ENCODE peak calls at places on chromosomes 13 and 19, in five cellular contexts. One of them, this sample, is unnamed.

GRCh38 chr13:109285586-109285985 is 500.8 kb downstream of the IRS2 start:
- DNase-seq in breast epithelium: no peak
- DNase-seq in SK-N-SH: no peak
- DNase-seq in K562: no peak
- DNase-seq in HCT116: no peak
- DNase-seq in this sample: no peak

GRCh38 chr13:39038569-39038898 is 278 bp downstream of the NHLRC3 start:
- DNase-seq in breast epithelium: no peak
- DNase-seq in K562: no peak
- DNase-seq in SK-N-SH: no peak
- DNase-seq in HCT116: no peak
- DNase-seq in this sample: no peak

GRCh38 chr13:54574791-54575190 is 1546.2 kb downstream of the OLFM4 start:
- DNase-seq in breast epithelium: no peak
- DNase-seq in SK-N-SH: no peak
- DNase-seq in K562: no peak
- DNase-seq in HCT116: no peak
- DNase-seq in this sample: no peak

GRCh38 chr13:25422153-25422552 is 50.4 kb downstream of the ATP8A2 start:
- DNase-seq in K562: no peak
- DNase-seq in HCT116: no peak
- DNase-seq in breast epithelium: no peak
- DNase-seq in SK-N-SH: no peak
- DNase-seq in this sample: no peak

GRCh38 chr13:55160911-55161310 is 1979.8 kb upstream of the PRR20A start:
- DNase-seq in breast epithelium: no peak
- DNase-seq in K562: no peak
- DNase-seq in SK-N-SH: no peak
- DNase-seq in HCT116: no peak
- DNase-seq in this sample: no peak

GRCh38 chr13:67383358-67383757 is 153.2 kb upstream of the PCDH9 start:
- DNase-seq in HCT116: no peak
- DNase-seq in SK-N-SH: no peak
- DNase-seq in breast epithelium: no peak
- DNase-seq in K562: no peak
- DNase-seq in this sample: no peak

GRCh38 chr19:46886546-46887239 is 25.9 kb downstream of the ARHGAP35 start:
- DNase-seq in K562: no peak
- DNase-seq in breast epithelium: no peak
- DNase-seq in SK-N-SH: no peak
- DNase-seq in HCT116: no peak
- DNase-seq in this sample: no peak

GRCh38 chr19:18452386-18452785 is 14.5 kb upstream of the ISYNA1 start:
- DNase-seq in SK-N-SH: no peak
- DNase-seq in HCT116: no peak
- DNase-seq in breast epithelium: no peak
- DNase-seq in K562: no peak
- DNase-seq in this sample: no peak

GRCh38 chr13:76223565-76223964 is 587.4 kb downstream of the LMO7 start:
- DNase-seq in breast epithelium: no peak
- DNase-seq in SK-N-SH: no peak
- DNase-seq in K562: no peak
- DNase-seq in HCT116: no peak
- DNase-seq in this sample: peak; percentile 18

GRCh38 chr13:101681834-101682233 is 229.4 kb downstream of the ITGBL1 start:
- DNase-seq in K562: no peak
- DNase-seq in HCT116: no peak
- DNase-seq in SK-N-SH: no peak
- DNase-seq in breast epithelium: no peak
- DNase-seq in this sample: no peak

GRCh38 chr19:39481229-39481545 is 549 bp downstream of the TIMM50 start:
- DNase-seq in SK-N-SH: no peak
- DNase-seq in K562: no peak
- DNase-seq in breast epithelium: no peak
- DNase-seq in HCT116: no peak
- DNase-seq in this sample: peak; percentile 17

GRCh38 chr19:35260694-35261304 is 8.0 kb upstream of the USF2 start:
- DNase-seq in breast epithelium: no peak
- DNase-seq in K562: no peak
- DNase-seq in HCT116: no peak
- DNase-seq in SK-N-SH: no peak
- DNase-seq in this sample: no peak

GRCh38 chr13:61095885-61096284 is 319.8 kb downstream of the PCDH20 start:
- DNase-seq in SK-N-SH: no peak
- DNase-seq in breast epithelium: no peak
- DNase-seq in K562: no peak
- DNase-seq in HCT116: no peak
- DNase-seq in this sample: no peak

GRCh38 chr13:89783221-89783755 is 1564.2 kb upstream of the MIR17HG start:
- DNase-seq in K562: no peak
- DNase-seq in SK-N-SH: no peak
- DNase-seq in breast epithelium: no peak
- DNase-seq in HCT116: no peak
- DNase-seq in this sample: no peak

GRCh38 chr13:93180376-93180966 is 46.1 kb upstream of the GPC6 start:
- DNase-seq in breast epithelium: no peak
- DNase-seq in K562: no peak
- DNase-seq in HCT116: no peak
- DNase-seq in SK-N-SH: no peak
- DNase-seq in this sample: no peak

GRCh38 chr19:48826606-48827020 is 9.7 kb downstream of the HSD17B14 start:
- DNase-seq in SK-N-SH: no peak
- DNase-seq in HCT116: no peak
- DNase-seq in breast epithelium: no peak
- DNase-seq in K562: no peak
- DNase-seq in this sample: peak; percentile 81

GRCh38 chr13:99072356-99072755 is 94.5 kb upstream of the DOCK9 start:
- DNase-seq in breast epithelium: no peak
- DNase-seq in SK-N-SH: no peak
- DNase-seq in K562: no peak
- DNase-seq in HCT116: no peak
- DNase-seq in this sample: no peak

GRCh38 chr19:2050349-2050990 is 574 bp downstream of the MKNK2 start:
- DNase-seq in SK-N-SH: peak; percentile 59
- DNase-seq in HCT116: no peak
- DNase-seq in breast epithelium: no peak
- DNase-seq in K562: peak; percentile 79
- DNase-seq in this sample: no peak

GRCh38 chr19:2049741-2050348 is 1.2 kb downstream of the MKNK2 start:
- DNase-seq in SK-N-SH: peak; percentile 71
- DNase-seq in K562: peak; percentile 59
- DNase-seq in HCT116: no peak
- DNase-seq in breast epithelium: peak; percentile 88
- DNase-seq in this sample: peak; percentile 69

GRCh38 chr19:2051771-2052704 is 994 bp upstream of the MKNK2 start:
- DNase-seq in breast epithelium: no peak
- DNase-seq in SK-N-SH: no peak
- DNase-seq in K562: no peak
- DNase-seq in HCT116: no peak
- DNase-seq in this sample: no peak

GRCh38 chr19:2048959-2049740 is 1.9 kb downstream of the MKNK2 start:
- DNase-seq in HCT116: no peak
- DNase-seq in K562: no peak
- DNase-seq in breast epithelium: no peak
- DNase-seq in SK-N-SH: no peak
- DNase-seq in this sample: no peak

DNA sequence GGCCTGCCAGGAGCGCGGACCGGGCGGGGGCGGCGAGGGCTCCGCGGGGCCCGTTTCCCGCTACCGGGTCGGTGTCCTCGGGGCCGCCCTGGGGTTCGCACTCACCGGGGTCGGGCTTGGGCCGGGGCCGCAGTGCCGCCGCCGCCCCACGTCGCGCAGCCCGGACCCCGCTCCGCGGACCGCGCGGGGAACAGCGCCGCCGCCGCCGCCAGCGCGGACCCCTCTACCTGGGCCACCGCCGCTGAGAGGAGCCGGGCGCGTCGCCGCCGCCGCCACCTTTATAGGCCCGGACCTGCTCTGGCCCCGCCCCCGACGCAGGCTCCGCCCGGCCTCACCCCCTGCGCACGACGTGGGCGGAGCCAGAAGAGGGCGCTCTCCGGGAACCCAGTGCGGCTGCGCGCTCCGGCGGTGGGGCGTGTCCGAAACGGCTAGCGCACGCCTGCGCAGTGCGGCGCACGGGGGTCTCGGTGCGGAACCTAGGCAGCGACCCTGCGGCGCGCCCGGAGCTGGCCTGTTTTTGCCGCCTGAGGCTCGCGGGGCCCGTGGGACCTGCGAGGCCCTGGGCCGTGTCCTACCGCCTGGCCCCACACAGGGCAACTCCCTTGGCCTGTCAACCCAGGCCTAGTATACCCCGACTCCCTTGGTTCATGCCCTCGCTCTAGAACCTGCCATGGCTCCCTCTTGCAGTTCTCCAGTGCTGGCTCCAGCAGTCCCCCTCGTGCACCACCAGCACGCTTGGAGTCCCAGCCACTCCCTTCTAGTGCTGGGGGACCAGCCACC is at the start of gene MKNK2:
- DNase-seq in K562: peak; percentile 91
- DNase-seq in HCT116: no peak
- DNase-seq in breast epithelium: peak; percentile 94
- DNase-seq in SK-N-SH: peak; percentile 99
- DNase-seq in this sample: peak; percentile 92
- H3K4me1 ChIP-seq in K562: peaks cover 78% of the 10 kb centered on the region
- H3K4me1 ChIP-seq in HCT116: peaks cover 89% of the 10 kb centered on the region
- H3K4me1 ChIP-seq in breast epithelium: peaks cover 49% of the 10 kb centered on the region
- H3K4me1 ChIP-seq in SK-N-SH: peaks cover 57% of the 10 kb centered on the region
- H3K4me1 ChIP-seq in this sample: no peaks in the 10 kb centered on the region

GRCh38 chr19:17358395-17358794 is 18.7 kb downstream of the PLVAP start:
- DNase-seq in SK-N-SH: no peak
- DNase-seq in K562: no peak
- DNase-seq in breast epithelium: no peak
- DNase-seq in HCT116: peak; percentile 37
- DNase-seq in this sample: no peak
- TF ChIP-seq POLR2AphosphoS5 in SK-N-SH: no peak
- TF ChIP-seq POLR2AphosphoS5 in K562: no peak
- TF ChIP-seq POLR2AphosphoS5 in breast epithelium: no peak
- TF ChIP-seq POLR2AphosphoS5 in HCT116: no peak
- TF ChIP-seq POLR2AphosphoS5 in this sample: no peak

GRCh38 chr19:3038214-3038613 is 9.1 kb upstream of the TLE2 start:
- DNase-seq in HCT116: no peak
- DNase-seq in breast epithelium: no peak
- DNase-seq in K562: no peak
- DNase-seq in SK-N-SH: no peak
- DNase-seq in this sample: no peak

GRCh38 chr19:3034194-3034844 is 5.2 kb upstream of the TLE2 start:
- DNase-seq in SK-N-SH: no peak
- DNase-seq in K562: no peak
- DNase-seq in breast epithelium: no peak
- DNase-seq in HCT116: no peak
- DNase-seq in this sample: no peak

GRCh38 chr19:3035542-3036118 is 6.5 kb upstream of the TLE2 start:
- DNase-seq in HCT116: peak; percentile 99
- DNase-seq in breast epithelium: peak; percentile 98
- DNase-seq in K562: peak; percentile 99
- DNase-seq in SK-N-SH: peak; percentile 98
- DNase-seq in this sample: peak; percentile 99

GRCh38 chr19:3034845-3035541 is 5.9 kb upstream of the TLE2 start:
- DNase-seq in K562: no peak
- DNase-seq in breast epithelium: no peak
- DNase-seq in SK-N-SH: no peak
- DNase-seq in HCT116: no peak
- DNase-seq in this sample: peak; percentile 53

DNA sequence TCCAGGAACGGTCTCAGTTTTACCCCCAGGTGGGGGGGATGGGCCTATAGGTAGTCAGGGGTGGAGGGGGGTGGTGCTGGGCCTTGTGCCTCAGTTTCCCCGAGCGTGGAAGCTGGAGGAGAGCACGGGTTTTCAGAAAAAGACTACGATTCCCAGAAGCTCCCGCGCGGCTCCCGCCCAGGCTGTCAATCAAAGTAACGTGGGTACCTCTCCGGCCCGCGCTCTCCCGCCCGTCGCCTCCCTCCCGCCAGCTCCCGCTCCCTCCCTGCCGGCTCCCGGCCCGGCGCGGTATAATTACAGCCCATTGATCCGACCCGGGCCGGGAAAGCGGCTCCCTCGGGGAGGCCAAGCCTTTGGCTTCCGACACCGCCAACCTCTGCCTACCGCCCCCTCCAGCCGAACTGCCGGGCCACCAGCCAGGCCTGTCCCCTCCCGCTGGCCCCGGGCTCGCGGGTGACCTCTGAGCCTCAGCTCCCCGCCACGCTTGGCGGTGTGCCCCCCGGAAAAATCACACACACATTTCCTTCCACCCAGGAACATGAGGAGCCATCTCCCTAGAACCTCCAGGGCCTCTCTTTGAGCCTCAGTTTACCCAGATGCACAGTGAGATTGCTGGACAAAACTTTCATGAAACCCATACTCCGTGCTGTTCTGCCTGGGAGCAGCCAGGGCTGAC is 7.2 kb upstream of the TLE2 start:
- DNase-seq in HCT116: peak; percentile 82
- DNase-seq in SK-N-SH: peak; percentile 94
- DNase-seq in breast epithelium: peak; percentile 94
- DNase-seq in K562: peak; percentile 79
- DNase-seq in this sample: peak; percentile 98
- H3K27ac ChIP-seq in HCT116: peak overlapping the region; percentile 94
- H3K27ac ChIP-seq in SK-N-SH: peak overlapping the region; percentile 83
- H3K27ac ChIP-seq in breast epithelium: peak overlapping the region; percentile 94
- H3K27ac ChIP-seq in K562: peak overlapping the region; percentile 90
- H3K27ac ChIP-seq in this sample: peak overlapping the region; percentile 90

GRCh38 chr19:45578861-45579260 is 5.7 kb downstream of the OPA3 start:
- DNase-seq in SK-N-SH: no peak
- DNase-seq in HCT116: no peak
- DNase-seq in breast epithelium: no peak
- DNase-seq in K562: no peak
- DNase-seq in this sample: no peak

GRCh38 chr19:45574526-45574925 is 10.1 kb downstream of the OPA3 start:
- DNase-seq in HCT116: no peak
- DNase-seq in SK-N-SH: no peak
- DNase-seq in breast epithelium: no peak
- DNase-seq in K562: no peak
- DNase-seq in this sample: no peak

GRCh38 chr19:45575216-45575615 is 9.4 kb downstream of the OPA3 start:
- DNase-seq in breast epithelium: no peak
- DNase-seq in K562: no peak
- DNase-seq in HCT116: no peak
- DNase-seq in SK-N-SH: no peak
- DNase-seq in this sample: no peak

GRCh38 chr19:45577111-45577905 is 7.3 kb downstream of the OPA3 start:
- DNase-seq in SK-N-SH: no peak
- DNase-seq in HCT116: no peak
- DNase-seq in breast epithelium: no peak
- DNase-seq in K562: no peak
- DNase-seq in this sample: peak; percentile 54

DNA sequence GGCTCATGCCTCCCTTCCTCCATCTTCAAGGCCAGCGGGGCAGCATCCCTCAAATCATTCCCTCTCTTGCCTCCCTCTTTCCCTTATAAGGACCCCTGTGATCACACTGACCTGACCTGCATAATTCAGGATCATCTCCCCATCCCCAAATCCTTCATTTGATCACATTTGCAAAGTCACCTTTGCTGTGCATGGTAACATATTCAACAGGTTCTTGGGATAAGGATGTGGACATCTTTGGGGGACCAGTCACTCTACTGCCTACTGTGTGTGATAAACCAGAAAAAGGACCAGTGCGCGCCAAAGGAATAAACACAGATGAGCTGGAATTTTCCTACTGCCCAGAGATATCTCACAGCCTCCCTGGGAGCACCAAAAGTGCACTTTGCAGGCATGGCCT is 7.9 kb downstream of the OPA3 start:
- DNase-seq in HCT116: no peak
- DNase-seq in breast epithelium: no peak
- DNase-seq in SK-N-SH: no peak
- DNase-seq in K562: no peak
- DNase-seq in this sample: no peak
- H3K4me1 ChIP-seq in HCT116: peaks cover 21% of the 10 kb centered on the region
- H3K4me1 ChIP-seq in breast epithelium: no peaks in the 10 kb centered on the region
- H3K4me1 ChIP-seq in SK-N-SH: peaks cover 4% of the 10 kb centered on the region
- H3K4me1 ChIP-seq in K562: peaks cover 16% of the 10 kb centered on the region
- H3K4me1 ChIP-seq in this sample: peaks cover 22% of the 10 kb centered on the region

This sample was measured in GM23338.